ENCODE peak calls at places on chromosomes 5 and 9, in four cellular contexts. P, O, T and G are unnamed samples.

GRCh38 chr5:158640581-158640980 is 459.1 kb downstream of the EBF1 start:
- DNase-seq in P (no peak), O (no peak), T (no peak), G (peak; percentile 26)

GRCh38 chr9:84140535-84141101 is 160.0 kb downstream of the RMI1 start:
- DNase-seq in P (peak; percentile 9), O (no peak), T (peak; percentile 41), G (no peak)

GRCh38 chr9:35909274-35909673 is at the start of gene SPAAR:
- DNase-seq in P (no peak), O (no peak), T (no peak), G (no peak)

GRCh38 chr9:96856363-96857286 is 2.3 kb upstream of the ZNF782 start:
- DNase-seq in P (peak; percentile 79), O (peak; percentile 55), T (peak; percentile 86), G (peak; percentile 74)

GRCh38 chr9:7967851-7968250 is 168.3 kb upstream of the DMAC1 start:
- DNase-seq in P (no peak), O (no peak), T (no peak), G (no peak)

GRCh38 chr5:127875235-127876021 is 172.2 kb downstream of the CCDC192 start:
- DNase-seq in P (peak; percentile 17), O (no peak), T (peak; percentile 64), G (peak; percentile 72)

GRCh38 chr5:58335518-58335917 is 124.4 kb downstream of the PLK2 start:
- DNase-seq in P (no peak), O (no peak), T (no peak), G (no peak)

GRCh38 chr5:137696481-137696880 is 39.4 kb downstream of the KLHL3 start:
- DNase-seq in P (peak; percentile 60), O (no peak), T (peak; percentile 53), G (no peak)

GRCh38 chr5:86689103-86689729 is 71.5 kb downstream of the COX7C start:
- DNase-seq in P (no peak), O (no peak), T (no peak), G (no peak)

GRCh38 chr5:53256746-53257145 is 147.2 kb upstream of the MOCS2 start:
- DNase-seq in P (no peak), O (no peak), T (peak; percentile 75), G (no peak)

GRCh38 chr9:134130503-134131375 is 5.1 kb upstream of the WDR5 start:
- DNase-seq in P (no peak), O (no peak), T (peak; percentile 69), G (peak; percentile 96)

GRCh38 chr5:35317586-35317985 is 87.3 kb upstream of the PRLR start:
- DNase-seq in P (no peak), O (no peak), T (no peak), G (no peak)

GRCh38 chr9:112059145-112059979 is 115.7 kb downstream of the SUSD1 start:
- DNase-seq in P (no peak), O (no peak), T (peak; percentile 65), G (peak; percentile 76)

GRCh38 chr5:169746147-169746694 is 109.1 kb downstream of the DOCK2 start:
- DNase-seq in P (no peak), O (no peak), T (no peak), G (no peak)

GRCh38 chr5:171520300-171521170 is 101.1 kb downstream of the FGF18 start:
- DNase-seq in P (no peak), O (no peak), T (peak; percentile 74), G (peak; percentile 51)

GRCh38 chr5:81359108-81359507 is 34.8 kb downstream of the ACOT12 start:
- DNase-seq in P (no peak), O (no peak), T (no peak), G (no peak)

GRCh38 chr9:106880863-106881262 is 17.9 kb downstream of the ZNF462 start:
- DNase-seq in P (no peak), O (no peak), T (no peak), G (no peak)

GRCh38 chr5:141223112-141223783 is at the start of gene PCDHB14:
- DNase-seq in P (no peak), O (no peak), T (peak; percentile 26), G (peak; percentile 5)

GRCh38 chr5:81838307-81838906 is 87.5 kb upstream of the SSBP2 start:
- DNase-seq in P (peak; percentile 25), O (no peak), T (peak; percentile 42), G (peak; percentile 58)